ENCODE peak calls at places on chromosome 11, in four cellular contexts. P is GM12878, S is IMR-90, R is K562. G is an unnamed sample.
A peak's percentile ranks its signal among the peaks of the same experiment; 100 is the strongest.

GRCh38 chr11:35932641-35933571 is 11.0 kb upstream of the LDLRAD3 start:
- DNase-seq in S (peak; percentile 48), R (no peak), P (no peak), G (no peak)

GRCh38 chr11:119509969-119510401 is 87.0 kb upstream of the THY1 start:
- DNase-seq in R (no peak), S (peak; percentile 92), P (peak; percentile 76), G (no peak)

GRCh38 chr11:122920579-122920978 is 38.0 kb downstream of the JHY start:
- DNase-seq in P (no peak), R (no peak), S (no peak), G (no peak)

GRCh38 chr11:81495699-81496292 is 1237.9 kb downstream of the FAM181B start:
- DNase-seq in P (no peak), R (no peak), S (no peak), G (no peak)

GRCh38 chr11:60891103-60891741 is 15.2 kb downstream of the PRPF19 start:
- DNase-seq in P (no peak), R (peak; percentile 68), S (peak; percentile 23), G (peak; percentile 86)

GRCh38 chr11:18540207-18541009 is 13.7 kb upstream of the TSG101 start:
- DNase-seq in R (no peak), S (peak; percentile 25), P (no peak), G (peak; percentile 43)

GRCh38 chr11:78787696-78788095 is 213.0 kb upstream of the NARS2 start:
- DNase-seq in P (no peak), R (no peak), S (no peak), G (no peak)

GRCh38 chr11:91243630-91244029 is 981.0 kb upstream of the FAT3 start:
- DNase-seq in R (no peak), P (no peak), S (no peak), G (no peak)

GRCh38 chr11:6771926-6772898 is at the start of gene OR2AG2:
- DNase-seq in R (no peak), S (no peak), P (peak; percentile 37), G (no peak)

GRCh38 chr11:116193321-116194114 is 579.3 kb downstream of the BUD13 start:
- DNase-seq in S (peak; percentile 62), P (no peak), R (no peak), G (peak; percentile 23)

GRCh38 chr11:2703487-2704141 is 3.8 kb upstream of the KCNQ1OT1 start:
- DNase-seq in R (no peak), P (no peak), S (no peak), G (no peak)

GRCh38 chr11:73528877-73529530 is 68.9 kb downstream of the FAM168A start:
- DNase-seq in S (no peak), R (no peak), P (no peak), G (peak; percentile 5)

GRCh38 chr11:94521684-94522083 is 9.4 kb downstream of the C11orf97 start:
- DNase-seq in R (no peak), P (no peak), S (no peak), G (no peak)

GRCh38 chr11:14258177-14258935 is 100.6 kb downstream of the RRAS2 start:
- DNase-seq in P (no peak), S (peak; percentile 75), R (no peak), G (peak; percentile 25)

DNA sequence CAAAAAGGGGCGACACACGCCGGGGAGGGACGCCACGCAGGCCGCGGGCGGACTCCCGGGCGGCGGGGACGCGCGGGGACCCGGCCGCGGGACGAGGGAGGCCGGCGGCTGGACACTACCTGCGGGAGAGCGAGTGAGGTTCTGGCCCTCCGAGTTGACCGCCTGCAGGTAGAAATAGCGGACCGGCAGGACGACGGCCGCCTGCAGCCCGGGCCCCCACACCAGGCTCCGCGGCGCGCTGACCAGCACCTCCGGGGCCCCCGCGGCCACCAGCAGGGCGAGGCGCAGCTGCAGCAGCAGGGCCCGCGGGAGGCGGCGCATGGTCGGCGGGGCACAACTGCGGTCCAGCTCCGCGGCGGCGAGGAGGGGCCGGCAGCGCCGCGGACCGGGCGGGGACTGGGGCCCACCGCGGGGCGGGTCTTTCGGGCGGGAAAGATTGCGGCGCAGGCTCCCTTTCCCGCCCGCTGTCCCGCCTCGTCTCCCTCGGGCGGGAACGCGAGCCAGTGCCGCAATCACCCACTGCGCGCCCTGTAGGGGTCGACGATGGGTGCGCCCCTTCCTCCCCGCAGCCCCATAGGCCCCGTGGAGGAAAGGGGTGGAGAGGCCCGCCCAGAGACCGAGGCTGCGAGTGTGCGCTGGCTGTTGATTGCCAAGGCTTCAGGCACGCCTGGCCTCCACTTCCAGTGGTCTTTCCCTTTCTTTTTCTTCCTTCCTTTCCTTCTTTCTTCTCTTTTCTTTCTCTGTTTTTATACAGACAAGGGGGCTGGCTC is at the start of gene POGLUT3:
- DNase-seq in R (peak; percentile 86), S (peak; percentile 49), P (no peak), G (peak; percentile 58)
- TF ChIP-seq POLR2A in R (no peak), S (no peak), P (peak; percentile 84), G (peak; percentile 58)

GRCh38 chr11:65334696-65335295 is 1.1 kb downstream of the DPF2 start:
- DNase-seq in S (no peak), P (no peak), R (no peak), G (peak; percentile 33)
- H3K27ac ChIP-seq in S (peak overlapping the region; percentile 24), P (peak overlapping the region; percentile 82), R (peak overlapping the region; percentile 75), G (no peak overlapping the region)

DNA sequence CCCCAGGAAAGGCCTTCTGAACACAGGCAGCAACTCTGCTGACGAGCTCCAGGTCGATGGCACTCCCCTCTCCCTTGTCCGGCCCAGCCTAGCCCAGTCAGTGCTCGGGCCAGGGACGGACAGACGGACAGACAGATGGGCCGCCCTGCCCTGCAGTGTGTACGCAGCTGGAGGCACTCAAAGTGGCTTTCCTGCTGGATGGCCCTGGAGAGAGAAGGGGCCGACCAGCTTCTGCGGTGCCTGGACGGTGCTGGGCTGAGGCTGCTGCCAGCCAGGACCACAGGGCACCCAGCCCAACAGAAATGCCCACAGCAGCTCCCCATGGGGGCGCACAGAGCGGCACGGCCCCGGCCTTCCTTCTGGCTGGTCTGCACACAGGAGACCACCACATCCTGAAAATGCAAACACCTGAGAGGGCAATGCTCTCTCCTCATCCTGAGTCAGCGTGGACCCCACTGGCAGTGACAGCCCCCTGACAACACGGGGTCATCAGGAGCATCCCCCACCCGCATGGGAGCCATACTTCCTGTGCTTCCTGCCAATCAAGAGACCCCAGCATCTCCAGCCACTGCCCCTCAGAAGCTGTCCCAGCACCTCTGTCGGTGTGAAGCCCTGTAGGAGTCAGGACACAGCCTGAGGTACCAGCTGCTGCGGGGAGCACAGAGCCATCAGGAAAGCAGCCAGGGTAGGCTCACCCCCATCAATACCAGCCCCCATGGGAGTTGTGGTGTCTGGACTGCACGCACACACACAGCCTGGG is 692 bp upstream of the MOB2 start:
- DNase-seq in R (no peak), S (no peak), P (no peak), G (no peak)
- TF ChIP-seq FOS in R (no peak), S (no peak), P (no peak), G (no peak)

GRCh38 chr11:62622476-62622875 is 690 bp upstream of the B3GAT3 start:
- DNase-seq in S (no peak), P (no peak), R (no peak), G (no peak)

GRCh38 chr11:62621027-62621566 is 689 bp downstream of the B3GAT3 start:
- DNase-seq in S (no peak), P (no peak), R (no peak), G (no peak)

GRCh38 chr11:62627718-62628117 is 5.9 kb upstream of the B3GAT3 start:
- DNase-seq in R (no peak), P (no peak), S (no peak), G (no peak)

GRCh38 chr11:62621567-62622470 is at the start of gene B3GAT3:
- DNase-seq in R (peak; percentile 97), S (peak; percentile 98), P (peak; percentile 98), G (peak; percentile 96)
- TF ChIP-seq POLR2A in R (peak; percentile 79), S (peak; percentile 45), P (peak; percentile 84), G (peak; percentile 95)

GRCh38 chr11:131094828-131095227 is 178.5 kb upstream of the SNX19 start:
- DNase-seq in S (no peak), P (no peak), R (no peak), G (no peak)

GRCh38 chr11:131099013-131099412 is 182.7 kb upstream of the SNX19 start:
- DNase-seq in R (no peak), S (peak; percentile 77), P (no peak), G (no peak)

GRCh38 chr11:131095501-131096185 is 179.4 kb upstream of the SNX19 start:
- DNase-seq in S (no peak), P (no peak), R (no peak), G (no peak)

GRCh38 chr11:131099746-131100145 is 183.5 kb upstream of the SNX19 start:
- DNase-seq in S (peak; percentile 36), P (no peak), R (no peak), G (no peak)
- H3K27ac ChIP-seq in S (no peak overlapping the region), P (no peak overlapping the region), R (no peak overlapping the region), G (no peak overlapping the region)

G was measured in endothelial cell of umbilical vein.